ENCODE peak calls at places on chromosomes 4 and X, in four cellular contexts. J is substantia nigra; F is HT1080; E is activated CD8-positive, alpha-beta memory T cell treated with anti-CD3 and anti-CD28 coated beads for 4 hours. Z is an unnamed sample.

GRCh38 chrX:81286608-81287007 is 84.7 kb downstream of the SH3BGRL start:
- DNase-seq in J (no peak), F (no peak), E (no peak), Z (no peak)

GRCh38 chrX:50471390-50471789 is 765 bp upstream of the DGKK start:
- DNase-seq in J (no peak), F (no peak), E (no peak), Z (no peak)

GRCh38 chr4:15396157-15396800 is 31.6 kb upstream of the C1QTNF7 start:
- DNase-seq in J (peak; percentile 12), F (peak; percentile 56), E (no peak), Z (no peak)

GRCh38 chr4:187865914-187866313 is 129.7 kb upstream of the ZFP42 start:
- DNase-seq in J (no peak), F (peak; percentile 17), E (no peak), Z (no peak)

GRCh38 chr4:7295917-7296660 is 103.8 kb downstream of the SORCS2 start:
- DNase-seq in J (peak; percentile 63), F (peak; percentile 20), E (no peak), Z (no peak)

GRCh38 chr4:56077676-56078075 is 128.9 kb downstream of the CEP135 start:
- DNase-seq in J (no peak), F (no peak), E (no peak), Z (no peak)

GRCh38 chr4:54904953-54905352 is 220.4 kb downstream of the KDR start:
- DNase-seq in J (no peak), F (no peak), E (no peak), Z (no peak)

GRCh38 chr4:121952290-121952689 is 430 bp upstream of the TRPC3 start:
- DNase-seq in J (no peak), F (no peak), E (no peak), Z (no peak)

GRCh38 chr4:52959545-52959944 is 97.4 kb downstream of the RASL11B start:
- DNase-seq in J (no peak), F (no peak), E (no peak), Z (no peak)

GRCh38 chr4:135144498-135144897 is 942.9 kb upstream of the PABPC4L start:
- DNase-seq in J (no peak), F (no peak), E (no peak), Z (no peak)

GRCh38 chr4:25527044-25527443 is 128.6 kb upstream of the SLC34A2 start:
- DNase-seq in J (no peak), F (no peak), E (no peak), Z (no peak)

GRCh38 chr4:182822554-182822953 is 94.6 kb downstream of the DCTD start:
- DNase-seq in J (no peak), F (no peak), E (no peak), Z (no peak)

GRCh38 chr4:67885727-67886126 is 1.9 kb upstream of the TMPRSS11D start:
- DNase-seq in J (no peak), F (peak; percentile 96), E (no peak), Z (no peak)

GRCh38 chr4:119570401-119570800 is 58.2 kb downstream of the PDE5A start:
- DNase-seq in J (no peak), F (no peak), E (no peak), Z (no peak)

GRCh38 chr4:699816-700580 is 5.6 kb upstream of the PCGF3 start:
- DNase-seq in J (no peak), F (no peak), E (no peak), Z (no peak)

GRCh38 chrX:124257924-124258706 is 74.3 kb upstream of the TEX13D start:
- DNase-seq in J (no peak), F (no peak), E (no peak), Z (no peak)

GRCh38 chrX:77114501-77114900 is 332.7 kb upstream of the FGF16 start:
- DNase-seq in J (no peak), F (no peak), E (no peak), Z (no peak)

GRCh38 chrX:133495464-133496391 is 80.4 kb upstream of the GPC4 start:
- DNase-seq in J (no peak), F (no peak), E (no peak), Z (no peak)

GRCh38 chr4:7699040-7699439 is 240.6 kb downstream of the AFAP1 start:
- DNase-seq in J (no peak), F (peak; percentile 77), E (no peak), Z (no peak)

GRCh38 chrX:154440623-154441357 is 3.2 kb upstream of the FAM50A start:
- DNase-seq in J (no peak), F (no peak), E (no peak), Z (no peak)

GRCh38 chrX:135975421-135975820 is 1.6 kb upstream of the MMGT1 start:
- DNase-seq in J (no peak), F (no peak), E (no peak), Z (no peak)

GRCh38 chr4:81631958-81632439 is 160.3 kb upstream of the RASGEF1B start:
- DNase-seq in J (no peak), F (peak; percentile 83), E (no peak), Z (no peak)

GRCh38 chrX:150625875-150626274 is 57.5 kb downstream of the MTM1 start:
- DNase-seq in J (no peak), F (no peak), E (no peak), Z (no peak)

GRCh38 chrX:318739-319578 is at the start of gene GTPBP6:
- DNase-seq in J (no peak), F (peak; percentile 100), E (peak; percentile 99), Z (no peak)

GRCh38 chrX:7204619-7205018 is 56.7 kb upstream of the PUDP start:
- DNase-seq in J (no peak), F (no peak), E (no peak), Z (no peak)

GRCh38 chr4:41933997-41934812 is 1.0 kb upstream of the TMEM33 start:
- DNase-seq in J (no peak), F (peak; percentile 86), E (no peak), Z (no peak)

GRCh38 chr4:47926667-47927258 is 12.4 kb upstream of the NFXL1 start:
- DNase-seq in J (peak; percentile 32), F (peak; percentile 38), E (peak; percentile 8), Z (peak; percentile 36)

GRCh38 chr4:153260553-153261306 is 56.5 kb downstream of the TRIM2 start:
- DNase-seq in J (no peak), F (peak; percentile 14), E (no peak), Z (no peak)

GRCh38 chr4:164438321-164438720 is 315.6 kb upstream of the SMIM31 start:
- DNase-seq in J (no peak), F (peak; percentile 73), E (no peak), Z (no peak)